ENCODE peak calls at places on chromosome 3, in four cellular contexts. V is stimulated activated CD8-positive, alpha-beta memory T cell treated with anti-CD3 and anti-CD28 coated beads, Interleukin-15, amount 100 ng/mL, for 24 hours; P is globus pallidus; M is activated T-cell treated with anti-CD3 and anti-CD28 coated beads, Interleukin-2, amount 50 U/mL, for 4 hours. F is an unnamed sample.

GRCh38 chr3:74643636-74644035 is 29.2 kb upstream of the CNTN3 start:
- DNase-seq in M (no peak), P (peak; percentile 11), V (no peak), F (no peak)

GRCh38 chr3:33044676-33045075 is 52.3 kb downstream of the GLB1 start:
- DNase-seq in V (no peak), P (no peak), M (no peak), F (no peak)

GRCh38 chr3:171825222-171825828 is 15.0 kb upstream of the PLD1 start:
- DNase-seq in M (no peak), V (no peak), P (no peak), F (no peak)

GRCh38 chr3:157109267-157110141 is 50.4 kb downstream of the CCNL1 start:
- DNase-seq in V (no peak), M (no peak), P (no peak), F (no peak)

GRCh38 chr3:161266731-161267150 is 45.6 kb downstream of the NMD3 start:
- DNase-seq in M (no peak), P (no peak), V (no peak), F (peak; percentile 58)

GRCh38 chr3:157487339-157487738 is 15.9 kb downstream of the VEPH1 start:
- DNase-seq in M (no peak), V (no peak), P (no peak), F (no peak)

GRCh38 chr3:190531406-190531805 is 17.5 kb downstream of the IL1RAP start:
- DNase-seq in M (no peak), V (no peak), P (no peak), F (no peak)

GRCh38 chr3:99875925-99876781 is 58.5 kb downstream of the CMSS1 start:
- DNase-seq in M (peak; percentile 60), P (peak; percentile 73), V (peak; percentile 26), F (no peak)

GRCh38 chr3:37307321-37307720 is 132.9 kb upstream of the LRRFIP2 start:
- DNase-seq in V (no peak), M (no peak), P (no peak), F (no peak)

GRCh38 chr3:55719508-55719907 is 232.4 kb upstream of the WNT5A start:
- DNase-seq in M (no peak), P (no peak), V (no peak), F (no peak)

GRCh38 chr3:49630784-49631183 is 43.4 kb upstream of the APEH start:
- DNase-seq in V (no peak), M (no peak), P (no peak), F (no peak)

GRCh38 chr3:188635258-188636038 is 481.5 kb downstream of the LPP start:
- DNase-seq in P (no peak), V (no peak), M (no peak), F (no peak)

F was measured in foreskin melanocyte.